ENCODE peak calls at places on chromosomes 2 and 18, in ten cellular contexts. J is prostate gland, L is astrocyte of the spinal cord, H is cardiac fibroblast, F is ovary, V is WERI-Rb-1, X is epithelial cell of proximal tubule, Y is cardiac muscle cell, I is neural crest cell, Z is HFFc6. A is an unnamed sample.

GRCh38 chr2:192030289-192030688 is 164.4 kb downstream of the TMEFF2 start:
- DNase-seq in Y (peak; percentile 63), J (no peak), Z (no peak), V (no peak), H (peak; percentile 44), I (no peak), F (no peak), X (no peak), L (no peak), A (no peak)

GRCh38 chr2:19955544-19956422 is 34.1 kb downstream of the WDR35 start:
- DNase-seq in J (peak; percentile 28), I (peak; percentile 41), Z (peak; percentile 71), F (peak; percentile 36), X (peak; percentile 15), L (peak; percentile 75), Y (peak; percentile 85), H (peak; percentile 85), V (peak; percentile 85), A (peak; percentile 65)

GRCh38 chr2:136207030-136207623 is 89.2 kb upstream of the CXCR4 start:
- DNase-seq in V (no peak), Z (no peak), F (no peak), X (no peak), J (no peak), L (no peak), Y (no peak), H (no peak), I (no peak), A (no peak)

GRCh38 chr2:129205766-129206165 is 773.7 kb upstream of the RAB6C start:
- DNase-seq in F (no peak), Z (no peak), H (no peak), J (no peak), Y (no peak), I (no peak), V (no peak), X (no peak), L (no peak), A (no peak)

GRCh38 chr2:39379643-39380524 is 57.2 kb downstream of the MAP4K3 start:
- DNase-seq in V (no peak), H (peak; percentile 86), X (peak; percentile 33), F (no peak), L (peak; percentile 64), J (peak; percentile 61), Y (peak; percentile 81), I (no peak), Z (peak; percentile 62), A (no peak)

GRCh38 chr2:36329251-36329650 is 26.3 kb upstream of the CRIM1 start:
- DNase-seq in V (no peak), J (no peak), L (peak; percentile 39), I (no peak), Y (no peak), Z (peak; percentile 28), H (peak; percentile 23), X (no peak), F (no peak), A (no peak)

GRCh38 chr2:23769364-23769763 is 157.6 kb downstream of the ATAD2B start:
- DNase-seq in Z (no peak), V (no peak), X (no peak), L (no peak), Y (no peak), F (no peak), I (no peak), J (no peak), H (peak; percentile 57), A (no peak)

GRCh38 chr2:220224711-220225519 is 597.5 kb downstream of the SLC4A3 start:
- DNase-seq in I (no peak), X (peak; percentile 61), F (no peak), V (no peak), Y (peak; percentile 38), Z (peak; percentile 98), L (peak; percentile 62), H (peak; percentile 43), J (no peak), A (no peak)

GRCh38 chr18:29749699-29750098 is 1292.8 kb downstream of the DSC3 start:
- DNase-seq in Z (peak; percentile 76), X (no peak), J (no peak), L (peak; percentile 18), I (no peak), Y (peak; percentile 6), V (no peak), F (no peak), H (peak; percentile 52), A (no peak)

GRCh38 chr2:85133751-85134254 is 611 bp downstream of the TCF7L1 start:
- DNase-seq in H (peak; percentile 43), Y (peak; percentile 64), V (peak; percentile 35), L (peak; percentile 40), F (peak; percentile 62), X (no peak), J (peak; percentile 20), I (peak; percentile 45), Z (peak; percentile 15), A (peak; percentile 57)

GRCh38 chr18:36334798-36335197 is 37.3 kb downstream of the FHOD3 start:
- DNase-seq in X (no peak), H (no peak), F (no peak), I (no peak), V (no peak), L (no peak), Y (no peak), J (no peak), Z (no peak), A (no peak)

GRCh38 chr2:50607746-50608145 is 424.2 kb downstream of the NRXN1 start:
- DNase-seq in J (no peak), I (no peak), L (no peak), Z (no peak), H (no peak), Y (no peak), F (no peak), V (peak; percentile 55), X (no peak), A (no peak)

GRCh38 chr2:50611261-50612020 is 420.5 kb downstream of the NRXN1 start:
- DNase-seq in Z (no peak), I (no peak), Y (no peak), V (no peak), F (no peak), L (no peak), J (no peak), X (no peak), H (no peak), A (peak; percentile 34)

DNA sequence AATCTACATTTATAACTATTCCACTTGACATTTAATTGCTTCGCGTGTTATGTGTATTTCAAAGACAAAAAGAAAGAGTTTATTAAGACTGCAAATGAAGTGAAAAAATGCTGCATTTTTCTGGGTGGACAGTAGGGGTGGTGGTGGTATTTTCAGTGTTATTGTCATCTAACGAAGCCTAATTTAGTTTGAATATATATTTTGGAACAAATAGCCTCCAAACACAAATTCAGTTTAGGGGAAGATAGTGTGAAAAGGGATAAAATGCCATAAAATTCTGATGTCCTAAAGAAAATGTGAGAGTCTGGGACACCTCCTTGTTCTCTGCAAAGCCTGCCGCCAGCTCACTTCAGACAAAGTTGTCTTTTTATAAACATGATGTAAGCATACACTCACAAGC is 425.1 kb downstream of the NRXN1 start:
- DNase-seq in Z (no peak), V (no peak), L (peak; percentile 4), X (no peak), F (no peak), Y (no peak), H (no peak), J (no peak), I (no peak), A (no peak)
- TF ChIP-seq CTCF in Z (peak; percentile 21), V (no peak), L (peak; percentile 43), X (peak; percentile 32), F (no peak), Y (peak; percentile 7), H (no peak), J (no peak), I (no peak), A (peak; percentile 60)

DNA sequence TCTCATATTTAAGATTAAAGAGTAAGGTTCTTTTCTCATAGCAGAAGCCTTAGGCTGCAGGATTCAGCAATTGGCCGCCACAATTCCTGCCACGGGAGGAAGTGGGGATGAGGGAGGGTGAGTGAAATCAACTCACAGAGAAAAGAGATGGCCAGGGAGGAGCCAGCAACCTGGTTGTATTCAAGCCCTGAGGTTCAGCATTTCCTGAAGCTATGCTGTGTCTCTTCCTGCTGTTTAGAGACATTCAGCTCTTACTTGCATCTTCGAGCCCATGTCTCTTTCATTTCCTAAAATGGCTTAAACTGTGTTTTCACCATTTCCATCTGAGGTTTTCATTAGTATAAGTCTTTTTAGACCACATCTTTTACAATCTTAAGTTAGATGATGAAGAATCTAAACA is 522.6 kb downstream of the CNTNAP5 start:
- DNase-seq in Z (no peak), F (no peak), V (no peak), I (no peak), J (no peak), Y (no peak), X (no peak), L (no peak), H (no peak), A (no peak)
- TF ChIP-seq CTCF in Z (no peak), F (no peak), V (no peak), I (no peak), J (no peak), Y (no peak), X (no peak), L (no peak), H (no peak), A (no peak)

GRCh38 chr2:118906186-118906585 is 35.8 kb upstream of the MARCO start:
- DNase-seq in V (no peak), Y (no peak), X (no peak), L (no peak), Z (no peak), F (no peak), J (no peak), H (no peak), I (no peak), A (no peak)
- TF ChIP-seq CTCF in V (no peak), Y (no peak), X (no peak), L (no peak), Z (no peak), F (no peak), J (no peak), H (no peak), I (no peak), A (no peak)

GRCh38 chr2:162143969-162144368 is 8.1 kb downstream of the GCG start:
- DNase-seq in Z (no peak), V (no peak), I (no peak), H (no peak), Y (no peak), L (no peak), F (no peak), J (no peak), X (no peak), A (no peak)
- TF ChIP-seq CTCF in Z (peak; percentile 18), V (no peak), I (no peak), H (no peak), Y (no peak), L (no peak), F (no peak), J (no peak), X (peak; percentile 11), A (no peak)

GRCh38 chr2:72545790-72546189 is 280.0 kb downstream of the EXOC6B start:
- DNase-seq in Y (no peak), L (no peak), I (no peak), Z (no peak), F (no peak), H (no peak), X (no peak), J (no peak), V (no peak), A (no peak)
- TF ChIP-seq CTCF in Y (no peak), L (no peak), I (no peak), Z (no peak), F (no peak), H (no peak), X (no peak), J (no peak), V (no peak), A (no peak)